ENCODE peak calls at places on chromosomes 4 and X, in eight cellular contexts. L, R, O, A, N, M, X and Q are unnamed samples.

GRCh38 chr4:180356766-180357165 is 1886.4 kb upstream of the TENM3 start:
- DNase-seq in X (no peak), M (no peak), R (no peak), A (no peak), O (no peak), L (no peak), N (no peak), Q (no peak)

GRCh38 chrX:69285881-69286545 is 120.8 kb upstream of the PJA1 start:
- DNase-seq in N (no peak), O (peak), X (peak), R (no peak), M (peak), A (peak), L (peak), Q (peak)

GRCh38 chr4:67558493-67558892 is at the start of gene STAP1:
- DNase-seq in R (no peak), X (no peak), O (no peak), L (no peak), M (no peak), A (no peak), N (no peak), Q (no peak)

GRCh38 chr4:179447308-179447707 is 2005.1 kb upstream of the AGA start:
- DNase-seq in R (no peak), M (no peak), L (no peak), A (no peak), X (no peak), N (no peak), O (no peak), Q (no peak)

GRCh38 chrX:153885208-153885787 is 675 bp downstream of the L1CAM start:
- DNase-seq in R (no peak), O (no peak), X (no peak), A (no peak), N (no peak), L (no peak), M (no peak), Q (no peak)

GRCh38 chrX:145821291-145821897 is 3.8 kb downstream of the SLITRK2 start:
- DNase-seq in A (peak), M (no peak), N (no peak), L (no peak), X (no peak), R (no peak), O (no peak), Q (no peak)

GRCh38 chr4:189001283-189001970 is 862.2 kb downstream of the TRIML1 start:
- DNase-seq in R (no peak), X (no peak), M (no peak), A (no peak), N (no peak), O (no peak), L (no peak), Q (no peak)

GRCh38 chr4:144463896-144464295 is 182.1 kb upstream of the HHIP start:
- DNase-seq in O (no peak), X (no peak), R (no peak), A (no peak), N (no peak), L (no peak), M (no peak), Q (no peak)

GRCh38 chr4:151997461-151997860 is 236.7 kb upstream of the GATB start:
- DNase-seq in X (no peak), L (no peak), M (no peak), A (no peak), O (no peak), N (no peak), R (no peak), Q (no peak)

GRCh38 chr4:111037591-111037990 is 414.7 kb upstream of the PITX2 start:
- DNase-seq in R (no peak), A (no peak), X (no peak), L (no peak), M (no peak), O (no peak), N (no peak), Q (no peak)

GRCh38 chrX:44282753-44283152 is 60.7 kb downstream of the EFHC2 start:
- DNase-seq in X (no peak), M (no peak), O (no peak), L (no peak), N (no peak), A (no peak), R (no peak), Q (no peak)

GRCh38 chrX:38886112-38886511 is 84.9 kb downstream of the MID1IP1 start:
- DNase-seq in X (no peak), R (peak), M (no peak), A (no peak), L (no peak), N (no peak), O (no peak), Q (no peak)

GRCh38 chrX:153761863-153762262 is 2.2 kb upstream of the PLXNB3 start:
- DNase-seq in R (no peak), O (peak), M (no peak), X (no peak), L (no peak), N (no peak), A (no peak), Q (no peak)

GRCh38 chrX:55342533-55343501 is 78.1 kb upstream of the PAGE3 start:
- DNase-seq in M (peak), O (no peak), N (no peak), X (no peak), A (no peak), L (no peak), R (peak), Q (peak)

GRCh38 chr4:144507309-144508101 is 138.5 kb upstream of the HHIP start:
- DNase-seq in X (no peak), N (no peak), A (no peak), L (no peak), M (no peak), R (peak), O (no peak), Q (no peak)

GRCh38 chr4:121829511-121829910 is 5.8 kb upstream of the CCNA2 start:
- DNase-seq in L (no peak), R (no peak), A (no peak), X (no peak), N (no peak), M (no peak), O (no peak), Q (no peak)

GRCh38 chr4:152571296-152571695 is 35.4 kb upstream of the FBXW7 start:
- DNase-seq in N (no peak), X (no peak), R (no peak), O (no peak), L (no peak), A (no peak), M (no peak), Q (no peak)

GRCh38 chrX:72713130-72713529 is 976 bp downstream of the PHKA1 start:
- DNase-seq in N (no peak), L (no peak), X (no peak), R (peak), M (no peak), A (no peak), O (no peak), Q (no peak)

DNA sequence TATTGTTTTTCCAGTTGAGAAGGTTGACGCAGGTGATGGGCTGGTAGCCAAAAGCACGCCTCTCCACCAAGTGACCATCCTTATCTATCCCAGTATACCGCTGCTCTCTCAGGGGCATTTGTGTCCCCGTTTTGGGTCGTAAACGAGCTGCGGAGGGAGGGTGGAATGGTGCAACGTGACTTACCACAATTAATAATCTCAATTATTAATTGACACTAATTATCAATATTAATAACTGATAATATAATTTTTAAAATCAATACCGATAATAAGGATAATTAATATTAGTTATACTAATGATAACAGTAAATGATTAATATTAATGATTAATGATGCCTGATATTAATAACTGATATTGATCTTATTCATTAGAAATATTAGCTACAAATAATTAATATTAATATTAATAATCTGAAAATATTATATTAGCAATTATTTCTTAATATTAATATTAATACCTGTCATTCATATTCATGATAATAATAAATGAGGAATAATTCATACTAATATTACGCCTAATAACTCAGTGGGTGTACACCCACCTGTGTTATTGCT is 56.1 kb downstream of the OTOP1 start:
- DNase-seq in R (no peak), L (no peak), A (no peak), M (no peak), N (no peak), X (no peak), O (no peak), Q (no peak)
- H3K4me3 ChIP-seq in R (no peak), L (no peak), A (no peak), M (no peak), N (no peak), X (no peak), O (no peak), Q (no peak)

GRCh38 chrX:51852621-51853020 is 40.8 kb upstream of the MAGED1 start:
- DNase-seq in R (no peak), N (no peak), A (no peak), O (no peak), M (no peak), L (no peak), X (no peak), Q (no peak)
- H3K4me3 ChIP-seq in R (no peak), N (no peak), A (no peak), O (no peak), M (no peak), L (no peak), X (no peak), Q (no peak)

GRCh38 chr4:155208258-155209054 is at the start of gene NPY2R:
- DNase-seq in X (no peak), M (no peak), N (no peak), O (peak), L (no peak), A (no peak), R (no peak), Q (no peak)
- H3K4me3 ChIP-seq in X (no peak), M (peak), N (no peak), O (peak), L (peak), A (no peak), R (no peak), Q (peak)

GRCh38 chr4:31023109-31023508 is 302.9 kb downstream of the PCDH7 start:
- DNase-seq in A (no peak), R (no peak), O (no peak), X (no peak), L (no peak), M (no peak), N (no peak), Q (no peak)
- H3K4me3 ChIP-seq in A (no peak), R (no peak), O (no peak), X (no peak), L (peak), M (no peak), N (no peak), Q (no peak)

GRCh38 chr4:146650034-146650433 is 11.3 kb downstream of the POU4F2 start:
- DNase-seq in L (no peak), A (no peak), M (no peak), N (no peak), O (no peak), X (no peak), R (no peak), Q (no peak)

GRCh38 chr4:146654648-146654975 is 15.9 kb downstream of the POU4F2 start:
- DNase-seq in N (no peak), A (no peak), M (no peak), O (no peak), X (no peak), L (no peak), R (no peak), Q (no peak)

GRCh38 chr4:146649232-146649631 is 10.5 kb downstream of the POU4F2 start:
- DNase-seq in R (no peak), X (no peak), M (no peak), O (no peak), N (no peak), A (no peak), L (no peak), Q (no peak)

GRCh38 chr4:146654976-146655761 is 16.5 kb downstream of the POU4F2 start:
- DNase-seq in R (no peak), X (no peak), O (no peak), A (no peak), M (no peak), N (no peak), L (no peak), Q (no peak)
- H3K4me3 ChIP-seq in R (peak), X (peak), O (peak), A (peak), M (peak), N (peak), L (peak), Q (peak)